ENCODE peak calls at places on chromosomes 3 and 15, in four cellular contexts. E is stimulated activated naive CD8-positive, alpha-beta T cell treated with anti-CD3 and anti-CD28 coated beads, Interleukin-15, amount 100 ng/mL, for 72 hours; D is hepatocyte; X is T-helper 1 cell. V is an unnamed sample.

GRCh38 chr15:68059630-68060029 is 5.5 kb downstream of the PIAS1 start:
- DNase-seq in E (no peak), X (no peak), D (no peak), V (no peak)

GRCh38 chr15:83046558-83047127 is 20.4 kb downstream of the BTBD1 start:
- DNase-seq in E (no peak), D (no peak), X (no peak), V (no peak)

GRCh38 chr3:183370391-183370790 is 58.0 kb downstream of the MCF2L2 start:
- DNase-seq in X (no peak), D (no peak), E (no peak), V (no peak)

GRCh38 chr3:6860911-6861330 is at the start of gene GRM7:
- DNase-seq in X (no peak), D (peak), E (no peak), V (no peak)

GRCh38 chr3:18425641-18426403 is 683 bp upstream of the SATB1 start:
- DNase-seq in D (peak), E (peak), X (peak), V (no peak)

GRCh38 chr3:40550168-40550567 is 25.4 kb downstream of the ZNF621 start:
- DNase-seq in E (no peak), D (no peak), X (no peak), V (no peak)

GRCh38 chr15:34275721-34276120 is 50.9 kb downstream of the EMC4 start:
- DNase-seq in E (no peak), D (no peak), X (no peak), V (no peak)

GRCh38 chr3:138404121-138404520 is 30.3 kb upstream of the ESYT3 start:
- DNase-seq in X (no peak), D (no peak), E (no peak), V (no peak)

GRCh38 chr15:92848852-92849598 is 51.1 kb upstream of the CHD2 start:
- DNase-seq in D (no peak), E (peak), X (no peak), V (no peak)

GRCh38 chr3:175704366-175705041 is 845.4 kb downstream of the NAALADL2 start:
- DNase-seq in E (no peak), X (no peak), D (no peak), V (no peak)

GRCh38 chr3:72663429-72663828 is 184.8 kb downstream of the SHQ1 start:
- DNase-seq in X (no peak), D (no peak), E (no peak), V (no peak)

GRCh38 chr15:79872358-79873017 is 24.3 kb downstream of the MTHFS start:
- DNase-seq in E (no peak), D (no peak), X (peak), V (no peak)

GRCh38 chr15:100899601-100900000 is 19.6 kb upstream of the LRRK1 start:
- DNase-seq in E (no peak), X (no peak), D (no peak), V (no peak)

GRCh38 chr3:43872901-43873300 is 182.2 kb downstream of the ABHD5 start:
- DNase-seq in X (no peak), E (no peak), D (no peak), V (peak)

GRCh38 chr3:111080357-111080937 is 8.8 kb downstream of the NECTIN3 start:
- DNase-seq in E (no peak), X (no peak), D (peak), V (peak)

GRCh38 chr3:126934149-126934548 is 48.8 kb upstream of the PLXNA1 start:
- DNase-seq in X (no peak), D (peak), E (no peak), V (peak)

GRCh38 chr3:21754839-21755238 is 3.8 kb upstream of the ZNF385D start:
- DNase-seq in X (no peak), E (no peak), D (no peak), V (no peak)

GRCh38 chr15:35115155-35115725 is 30.1 kb upstream of the NANOGP8 start:
- DNase-seq in D (no peak), E (no peak), X (no peak), V (no peak)

GRCh38 chr3:130773371-130773770 is 26.7 kb upstream of the PIK3R4 start:
- DNase-seq in D (no peak), E (no peak), X (no peak), V (no peak)

GRCh38 chr15:76058714-76059319 is 968 bp upstream of the TMEM266 start:
- DNase-seq in X (no peak), E (peak), D (peak), V (peak)

GRCh38 chr15:29090617-29091466 is 178.8 kb downstream of the NSMCE3 start:
- DNase-seq in X (no peak), D (peak), E (peak), V (no peak)

GRCh38 chr3:93988283-93988682 is 8.3 kb downstream of the ARL13B start:
- DNase-seq in E (no peak), D (no peak), X (no peak), V (no peak)

GRCh38 chr3:16427309-16427965 is 86.1 kb downstream of the RFTN1 start:
- DNase-seq in D (peak), E (no peak), X (no peak), V (no peak)

GRCh38 chr3:72165337-72165736 is 380.4 kb upstream of the PROK2 start:
- DNase-seq in X (no peak), D (no peak), E (no peak), V (no peak)

GRCh38 chr3:85297291-85297690 is 338.5 kb downstream of the CADM2 start:
- DNase-seq in D (no peak), X (no peak), E (no peak), V (no peak)

GRCh38 chr15:65939901-65940617 is 70.8 kb downstream of the RAB11A start:
- DNase-seq in X (no peak), E (no peak), D (no peak), V (peak)

GRCh38 chr3:9915252-9916141 is 1.4 kb upstream of the IL17RC start:
- DNase-seq in E (peak), X (no peak), D (peak), V (no peak)

GRCh38 chr3:134216206-134216764 is 34.4 kb downstream of the RYK start:
- DNase-seq in E (no peak), X (no peak), D (no peak), V (no peak)

GRCh38 chr3:12351145-12351544 is 62.3 kb downstream of the PPARG start:
- DNase-seq in X (no peak), D (no peak), E (no peak), V (no peak)

GRCh38 chr3:151044706-151045105 is 40.8 kb upstream of the MED12L start:
- DNase-seq in D (no peak), X (no peak), E (no peak), V (no peak)

GRCh38 chr3:139122221-139122581 is 77.5 kb upstream of the PRR23C start:
- DNase-seq in E (no peak), X (no peak), D (no peak), V (no peak)

GRCh38 chr3:149596136-149596770 is 61.6 kb downstream of the WWTR1 start:
- DNase-seq in E (no peak), X (no peak), D (no peak), V (peak)

GRCh38 chr3:23479026-23479425 is 275.9 kb downstream of the UBE2E2 start:
- DNase-seq in X (no peak), E (no peak), D (no peak), V (no peak)

V was measured in Caki2.